ENCODE peak calls at places on chromosomes 16 and 17, in seven cellular contexts. K, P, V, N, Y, M and R are unnamed samples.

GRCh38 chr16:6726621-6727020 is 606.0 kb upstream of the RBFOX1 start:
- DNase-seq in N (no peak), M (no peak), P (no peak), Y (no peak), K (no peak), V (no peak), R (no peak)

GRCh38 chr16:83970430-83970815 is 2.4 kb downstream of the NECAB2 start:
- DNase-seq in V (no peak), N (no peak), M (no peak), P (no peak), Y (peak; percentile 25), K (no peak), R (no peak)

GRCh38 chr17:1577186-1577585 is 14.6 kb upstream of the PITPNA start:
- DNase-seq in V (peak; percentile 60), Y (peak; percentile 96), K (peak; percentile 57), M (peak; percentile 85), P (peak; percentile 49), N (peak; percentile 98), R (no peak)

GRCh38 chr16:78137782-78138616 is 38.5 kb downstream of the WWOX start:
- DNase-seq in P (no peak), N (no peak), Y (no peak), K (no peak), M (no peak), V (no peak), R (no peak)

GRCh38 chr16:66479661-66480264 is 52.7 kb downstream of the BEAN1 start:
- DNase-seq in M (peak; percentile 27), V (no peak), N (no peak), K (no peak), P (no peak), Y (no peak), R (peak; percentile 34)

GRCh38 chr17:57868007-57868774 is 18.3 kb upstream of the MRPS23 start:
- DNase-seq in V (peak; percentile 92), M (peak; percentile 88), P (peak; percentile 92), K (peak; percentile 59), Y (peak; percentile 68), N (peak; percentile 91), R (peak; percentile 97)

GRCh38 chr16:27461483-27462171 is 59.7 kb downstream of the IL21R start:
- DNase-seq in P (no peak), K (no peak), Y (no peak), M (no peak), N (no peak), V (no peak), R (no peak)

GRCh38 chr17:488993-489757 is 136.6 kb upstream of the RPH3AL start:
- DNase-seq in N (peak; percentile 69), P (peak; percentile 86), K (peak; percentile 37), V (no peak), M (peak; percentile 57), Y (peak; percentile 55), R (no peak)

GRCh38 chr16:55832788-55833583 is at the start of gene CES1:
- DNase-seq in K (peak; percentile 94), N (no peak), V (peak; percentile 61), Y (peak; percentile 92), P (peak; percentile 34), M (peak; percentile 69), R (no peak)

GRCh38 chr17:5629133-5629532 is 44.8 kb upstream of the NLRP1 start:
- DNase-seq in V (no peak), M (no peak), P (no peak), K (no peak), Y (no peak), N (no peak), R (no peak)

DNA sequence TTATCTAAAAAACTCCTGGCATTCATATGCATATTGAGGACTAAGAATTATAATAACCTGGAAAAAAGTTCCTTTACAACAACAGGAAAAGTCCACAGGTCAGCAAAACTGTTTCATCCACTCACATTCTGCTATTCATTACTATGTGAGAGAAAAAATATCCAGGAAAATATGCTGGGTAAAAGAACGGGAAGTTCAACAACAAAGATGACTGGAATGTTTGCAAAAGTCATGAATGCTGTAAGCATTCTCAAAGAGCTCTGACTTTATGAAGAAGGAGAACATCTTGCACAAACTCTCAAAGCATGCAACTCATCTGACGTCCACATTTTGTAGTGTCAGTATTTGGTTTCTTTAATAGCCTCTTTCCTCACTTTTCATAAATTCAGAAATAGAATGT is 56.9 kb upstream of the ALDH3A1 start:
- DNase-seq in K (no peak), N (no peak), Y (no peak), M (no peak), V (no peak), P (no peak), R (no peak)
- H3K27ac ChIP-seq in K (no peak overlapping the region), N (no peak overlapping the region), Y (no peak overlapping the region), M (no peak overlapping the region), V (no peak overlapping the region), P (no peak overlapping the region), R (no peak overlapping the region)

DNA sequence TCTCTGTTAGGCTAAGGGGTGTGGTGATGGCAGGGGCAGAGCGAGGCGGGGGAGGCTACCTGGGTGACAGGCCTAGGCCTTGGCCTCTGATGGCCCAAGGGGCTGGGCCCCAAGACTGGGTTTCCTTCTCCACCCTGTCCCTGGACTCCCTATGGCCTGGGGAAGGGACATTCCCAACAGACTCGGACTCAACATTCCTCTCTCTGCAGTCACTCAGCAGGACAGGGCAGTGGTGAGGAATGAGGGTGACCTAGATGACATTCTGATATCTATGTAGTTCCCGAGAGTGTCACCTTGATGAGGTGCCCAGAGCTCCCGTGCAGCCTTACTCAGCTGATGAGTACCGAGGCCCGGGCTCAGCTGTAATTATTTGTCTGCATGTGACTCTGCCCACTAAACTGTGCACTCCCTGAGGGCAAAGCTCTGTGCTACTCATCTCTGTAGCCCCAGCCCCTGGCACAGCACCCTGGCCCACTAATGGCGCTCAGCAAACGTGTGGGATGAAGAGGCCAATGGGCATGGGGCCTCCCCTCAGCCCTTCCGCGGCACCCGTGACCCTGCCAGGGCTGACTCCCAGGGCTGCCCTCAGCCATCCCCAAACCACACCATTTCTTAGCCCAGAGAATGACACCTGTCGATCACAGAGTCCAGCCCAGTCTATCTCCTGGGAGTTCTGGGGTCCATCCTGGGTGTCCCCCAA is 2.2 kb downstream of the PLCD3 start:
- DNase-seq in P (peak; percentile 67), V (no peak), K (peak; percentile 71), N (no peak), Y (no peak), M (no peak), R (no peak)
- H3K27ac ChIP-seq in P (peak overlapping the region; percentile 95), V (no peak overlapping the region), K (peak overlapping the region; percentile 27), N (no peak overlapping the region), Y (peak overlapping the region; percentile 24), M (peak overlapping the region; percentile 78), R (no peak overlapping the region)

GRCh38 chr16:81478294-81478693 is 33.7 kb downstream of the CMIP start:
- DNase-seq in N (no peak), P (no peak), V (no peak), K (no peak), Y (no peak), M (no peak), R (no peak)
- H3K27ac ChIP-seq in N (no peak overlapping the region), P (peak overlapping the region; percentile 81), V (peak overlapping the region; percentile 14), K (peak overlapping the region; percentile 15), Y (peak overlapping the region; percentile 77), M (no peak overlapping the region), R (no peak overlapping the region)

GRCh38 chr16:10298416-10298815 is 87.4 kb upstream of the ATF7IP2 start:
- DNase-seq in Y (no peak), N (no peak), V (no peak), P (no peak), M (no peak), K (no peak), R (no peak)

GRCh38 chr16:10297341-10298006 is 88.4 kb upstream of the ATF7IP2 start:
- DNase-seq in N (no peak), K (peak; percentile 64), V (no peak), Y (peak; percentile 49), P (no peak), M (no peak), R (no peak)

GRCh38 chr16:10296956-10297340 is 88.9 kb upstream of the ATF7IP2 start:
- DNase-seq in P (no peak), M (no peak), Y (no peak), N (no peak), K (no peak), V (no peak), R (no peak)
- H3K27ac ChIP-seq in P (no peak overlapping the region), M (no peak overlapping the region), Y (no peak overlapping the region), N (no peak overlapping the region), K (peak overlapping the region; percentile 26), V (peak overlapping the region; percentile 18), R (no peak overlapping the region)

GRCh38 chr17:78922876-78923498 is 2.2 kb downstream of the TIMP2 start:
- DNase-seq in N (no peak), K (no peak), P (no peak), Y (no peak), V (no peak), M (no peak), R (no peak)
- H3K27ac ChIP-seq in N (no peak overlapping the region), K (no peak overlapping the region), P (peak overlapping the region; percentile 99), Y (peak overlapping the region; percentile 91), V (peak overlapping the region; percentile 91), M (peak overlapping the region; percentile 61), R (no peak overlapping the region)

GRCh38 chr16:89782489-89782888 is 34.0 kb downstream of the FANCA start:
- DNase-seq in K (no peak), V (no peak), N (no peak), M (no peak), P (no peak), Y (no peak), R (no peak)

GRCh38 chr16:89787365-89787805 is 29.1 kb downstream of the FANCA start:
- DNase-seq in N (no peak), K (peak; percentile 35), V (no peak), Y (no peak), P (no peak), M (no peak), R (no peak)

GRCh38 chr16:89786474-89787364 is 29.7 kb downstream of the FANCA start:
- DNase-seq in V (no peak), M (no peak), K (no peak), P (no peak), Y (no peak), N (no peak), R (no peak)

GRCh38 chr16:89784409-89784808 is 32.0 kb downstream of the FANCA start:
- DNase-seq in K (no peak), V (no peak), M (no peak), Y (no peak), N (no peak), P (no peak), R (no peak)

DNA sequence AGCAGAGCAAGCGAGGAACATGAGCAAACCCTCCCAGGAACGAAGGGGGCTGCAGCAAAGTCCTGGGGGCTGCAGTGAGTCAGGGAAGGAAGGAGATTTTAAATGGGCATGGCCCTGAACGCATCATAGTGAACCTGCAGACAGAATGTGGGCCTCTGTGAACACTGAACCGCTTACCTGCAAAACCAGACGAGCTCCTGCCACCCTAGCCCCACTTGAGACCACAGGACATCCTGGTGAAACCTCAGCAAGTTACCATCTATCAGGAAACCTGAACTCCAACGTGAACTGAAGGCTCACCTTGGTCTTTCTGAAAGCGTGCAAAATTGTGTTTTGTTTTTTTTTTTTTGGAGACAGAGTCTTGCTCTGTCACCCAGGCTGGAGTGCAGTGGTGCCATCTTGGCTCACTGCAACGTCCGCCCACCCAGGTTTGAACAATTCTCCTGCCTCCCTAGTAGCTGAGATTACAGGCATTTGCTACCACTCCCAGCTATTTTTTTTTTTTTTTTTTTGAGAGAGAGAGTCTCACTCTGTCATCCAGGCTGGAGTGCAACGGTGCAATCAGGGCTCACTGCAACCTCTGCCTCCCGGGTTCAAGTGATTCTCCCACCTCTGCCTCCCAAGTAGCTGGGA is 30.8 kb downstream of the FANCA start:
- DNase-seq in K (no peak), N (no peak), M (no peak), P (no peak), V (no peak), Y (no peak), R (no peak)
- H3K27ac ChIP-seq in K (no peak overlapping the region), N (no peak overlapping the region), M (no peak overlapping the region), P (no peak overlapping the region), V (no peak overlapping the region), Y (no peak overlapping the region), R (no peak overlapping the region)